ENCODE peak calls at places on chromosome X, in seven cellular contexts. M is GM12878, Y is HepG2, W is K562, K is HCT116, P is SK-N-SH, V is H1. J is an unnamed sample.

GRCh38 chrX:17414839-17415238 is 39.8 kb downstream of the NHS start:
- DNase-seq in M (no peak), Y (no peak), W (no peak), K (no peak), P (no peak), V (no peak), J (no peak)

GRCh38 chrX:120604359-120604782 is 470 bp downstream of the MCTS1 start:
- DNase-seq in M (no peak), Y (peak; percentile 5), W (peak; percentile 36), K (no peak), P (peak; percentile 55), V (no peak), J (peak; percentile 9)

GRCh38 chrX:150234126-150234525 is 129.0 kb upstream of the MAMLD1 start:
- DNase-seq in M (no peak), Y (no peak), W (no peak), K (no peak), P (no peak), V (no peak), J (no peak)

GRCh38 chrX:93594780-93595179 is 78.6 kb downstream of the NAP1L3 start:
- DNase-seq in M (no peak), Y (no peak), W (no peak), K (no peak), P (no peak), V (no peak), J (no peak)

GRCh38 chrX:12974217-12974796 is 603 bp upstream of the TMSB4X start:
- DNase-seq in M (no peak), Y (no peak), W (peak; percentile 62), K (no peak), P (peak; percentile 46), V (no peak), J (peak; percentile 84)

GRCh38 chrX:69179380-69179911 is 14.2 kb upstream of the PJA1 start:
- DNase-seq in M (no peak), Y (no peak), W (no peak), K (no peak), P (peak; percentile 72), V (no peak), J (no peak)

GRCh38 chrX:48957477-48957826 is at the start of gene OTUD5:
- DNase-seq in M (no peak), Y (peak; percentile 39), W (peak; percentile 66), K (no peak), P (peak; percentile 94), V (no peak), J (peak; percentile 49)

GRCh38 chrX:122244080-122244479 is 940.0 kb upstream of the GRIA3 start:
- DNase-seq in M (no peak), Y (no peak), W (no peak), K (no peak), P (no peak), V (no peak), J (no peak)

GRCh38 chrX:10854594-10854993 is 234.2 kb upstream of the MID1 start:
- DNase-seq in M (no peak), Y (peak; percentile 1), W (no peak), K (no peak), P (no peak), V (no peak), J (no peak)

GRCh38 chrX:105463483-105463882 is 243.0 kb upstream of the TEX13A start:
- DNase-seq in M (no peak), Y (no peak), W (no peak), K (no peak), P (no peak), V (no peak), J (no peak)

GRCh38 chrX:56789518-56790070 is 60.6 kb downstream of the NBDY start:
- DNase-seq in M (no peak), Y (no peak), W (no peak), K (no peak), P (no peak), V (no peak), J (no peak)

GRCh38 chrX:115595049-115595448 is 34.1 kb downstream of the PLS3 start:
- DNase-seq in M (no peak), Y (no peak), W (no peak), K (no peak), P (no peak), V (no peak), J (no peak)

GRCh38 chrX:40093586-40093985 is 4.2 kb downstream of the BCOR start:
- DNase-seq in M (no peak), Y (no peak), W (no peak), K (no peak), P (no peak), V (no peak), J (no peak)

GRCh38 chrX:69136546-69137331 is 28.5 kb downstream of the PJA1 start:
- DNase-seq in M (no peak), Y (no peak), W (peak; percentile 15), K (no peak), P (no peak), V (no peak), J (no peak)

GRCh38 chrX:45712067-45712466 is 511.4 kb upstream of the DIPK2B start:
- DNase-seq in M (no peak), Y (no peak), W (no peak), K (no peak), P (no peak), V (no peak), J (no peak)

GRCh38 chrX:30995060-30995700 is 76.7 kb downstream of the FTHL17 start:
- DNase-seq in M (no peak), Y (peak; percentile 73), W (no peak), K (no peak), P (no peak), V (no peak), J (no peak)

GRCh38 chrX:113330416-113330815 is 489.8 kb upstream of the AMOT start:
- DNase-seq in M (no peak), Y (no peak), W (no peak), K (no peak), P (no peak), V (no peak), J (no peak)

GRCh38 chrX:16712116-16712824 is at the start of gene CTPS2:
- DNase-seq in M (no peak), Y (peak; percentile 39), W (peak; percentile 54), K (no peak), P (peak; percentile 82), V (no peak), J (peak; percentile 82)

GRCh38 chrX:12685541-12685940 is 105.7 kb upstream of the PRPS2 start:
- DNase-seq in M (no peak), Y (no peak), W (no peak), K (no peak), P (no peak), V (no peak), J (no peak)

GRCh38 chrX:15838017-15838416 is 16.6 kb downstream of the AP1S2 start:
- DNase-seq in M (no peak), Y (peak; percentile 4), W (peak; percentile 38), K (no peak), P (peak; percentile 37), V (no peak), J (no peak)

GRCh38 chrX:68121835-68122234 is 311.5 kb downstream of the OPHN1 start:
- DNase-seq in M (no peak), Y (no peak), W (no peak), K (no peak), P (no peak), V (no peak), J (no peak)

GRCh38 chrX:6226646-6227444 is 1.8 kb downstream of the NLGN4X start:
- DNase-seq in M (no peak), Y (no peak), W (no peak), K (no peak), P (peak; percentile 68), V (no peak), J (no peak)

GRCh38 chrX:48520976-48521352 is 644 bp upstream of the EBP start:
- DNase-seq in M (no peak), Y (no peak), W (peak; percentile 44), K (no peak), P (peak; percentile 37), V (no peak), J (no peak)

GRCh38 chrX:78753571-78753970 is 6.1 kb downstream of the LPAR4 start:
- DNase-seq in M (no peak), Y (no peak), W (no peak), K (no peak), P (no peak), V (no peak), J (no peak)

GRCh38 chrX:125646195-125646594 is 326.5 kb downstream of the TEX13C start:
- DNase-seq in M (no peak), Y (no peak), W (no peak), K (no peak), P (no peak), V (no peak), J (peak; percentile 14)

DNA sequence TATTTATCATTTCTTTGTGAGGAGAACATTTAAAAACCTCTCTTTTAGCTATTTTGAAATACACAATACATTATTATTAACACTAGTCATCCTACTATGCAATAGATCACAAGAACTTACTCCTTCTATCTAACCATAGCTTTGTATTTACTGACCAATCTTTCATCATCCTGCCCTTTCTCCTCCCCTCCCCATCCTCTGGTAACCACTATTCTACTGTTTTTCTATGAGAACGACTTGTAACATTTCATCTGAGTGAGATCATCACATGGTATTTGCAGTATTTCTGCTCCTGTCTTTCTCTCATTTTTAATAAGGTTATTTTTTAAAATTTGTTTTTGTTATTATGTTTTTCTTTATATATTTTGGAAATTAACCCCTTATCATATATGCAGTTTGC is 331.8 kb downstream of the TEX13C start:
- DNase-seq in M (no peak), Y (no peak), W (no peak), K (no peak), P (no peak), V (no peak), J (no peak)
- TF ChIP-seq JUND in M (no peak), Y (no peak), W (no peak), K (no peak), P (no peak), V (no peak), J (no peak)

DNA sequence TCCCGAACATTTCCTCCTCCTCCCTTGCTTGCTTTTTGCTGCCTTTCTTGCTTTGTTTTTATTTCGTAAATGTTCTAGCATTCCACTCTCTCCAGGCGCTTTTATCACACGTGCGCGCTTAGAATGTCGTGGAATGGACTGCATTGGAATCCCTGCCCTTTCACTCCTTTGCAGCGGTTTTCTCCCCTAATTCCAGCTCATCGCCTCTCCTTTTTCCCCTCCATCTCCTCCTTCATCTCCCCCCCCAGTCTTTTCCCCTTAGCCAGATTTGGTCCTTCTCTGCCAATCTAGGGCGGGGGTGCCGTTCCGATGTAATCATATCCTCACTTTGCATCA is 578 bp downstream of the OGT start:
- DNase-seq in M (no peak), Y (no peak), W (peak; percentile 26), K (no peak), P (no peak), V (no peak), J (peak; percentile 4)
- TF ChIP-seq JUND in M (no peak), Y (no peak), W (no peak), K (no peak), P (no peak), V (no peak), J (no peak)

GRCh38 chrX:1052021-1052420 is 160.4 kb downstream of the CRLF2 start:
- DNase-seq in M (no peak), Y (no peak), W (no peak), K (no peak), P (no peak), V (no peak), J (no peak)
- TF ChIP-seq JUND in M (no peak), Y (no peak), W (no peak), K (no peak), P (no peak), V (no peak), J (no peak)

DNA sequence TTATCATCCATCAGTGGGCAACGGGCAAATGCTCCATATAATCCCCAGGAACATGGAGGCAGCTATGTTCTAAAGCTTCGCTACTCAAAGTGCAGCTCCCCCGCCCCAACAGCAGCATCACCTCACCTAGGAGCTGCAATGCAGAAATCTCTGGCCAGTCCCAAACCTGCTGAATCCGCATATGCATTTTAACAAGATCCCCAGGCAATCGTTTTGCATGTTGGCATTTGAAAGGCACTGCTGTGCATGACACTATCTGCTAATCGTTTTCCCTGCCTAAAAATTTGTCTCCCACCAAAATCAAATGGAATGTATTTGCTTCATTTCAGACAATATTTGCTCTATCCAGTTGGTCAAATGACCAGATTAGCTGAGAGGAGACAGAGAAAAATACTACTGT is 15.2 kb downstream of the ADGRG2 start:
- DNase-seq in M (no peak), Y (no peak), W (no peak), K (no peak), P (no peak), V (peak; percentile 65), J (no peak)
- TF ChIP-seq JUND in M (no peak), Y (no peak), W (no peak), K (no peak), P (no peak), V (no peak), J (no peak)